ENCODE peak calls at places on chromosomes 16 and 17, in ten cellular contexts. W, F, G, X, A, U, I, B, Y and O are unnamed samples. For H3K4me1, the result is how much of the 10 kb centered on the place peaks cover.

GRCh38 chr16:69761983-69762842 is at the start of gene WWP2:
- DNase-seq in U (peak), Y (peak), W (peak), X (peak), B (no peak), A (peak), G (peak), F (peak), I (peak), O (peak)

GRCh38 chr17:42399121-42399520 is 10.9 kb upstream of the STAT3 start:
- DNase-seq in U (no peak), I (no peak), B (no peak), W (no peak), F (no peak), X (no peak), Y (no peak), G (no peak), A (no peak), O (no peak)

GRCh38 chr17:8122391-8122922 is 1.4 kb downstream of the HES7 start:
- DNase-seq in F (peak), Y (no peak), G (no peak), W (no peak), X (no peak), I (no peak), A (peak), B (no peak), U (peak), O (no peak)

GRCh38 chr17:27319536-27320221 is 25.8 kb downstream of the WSB1 start:
- DNase-seq in I (no peak), B (no peak), W (no peak), G (peak), Y (peak), F (peak), U (no peak), A (no peak), X (peak), O (no peak)

GRCh38 chr17:38868095-38868967 is 1.5 kb upstream of the LASP1 start:
- DNase-seq in I (peak), F (peak), A (no peak), G (no peak), B (no peak), W (peak), U (peak), X (peak), Y (peak), O (no peak)

GRCh38 chr17:4479982-4480751 is 18.5 kb upstream of the SPNS2 start:
- DNase-seq in F (no peak), Y (no peak), B (no peak), X (no peak), G (no peak), W (no peak), A (no peak), U (no peak), I (no peak), O (no peak)

GRCh38 chr17:80671039-80671822 is 126.6 kb downstream of the RPTOR start:
- DNase-seq in F (no peak), W (no peak), X (no peak), U (no peak), G (no peak), I (no peak), B (no peak), Y (no peak), A (no peak), O (no peak)

GRCh38 chr16:732936-733335 is 6.0 kb downstream of the HAGHL start:
- DNase-seq in U (peak), I (no peak), F (no peak), X (no peak), W (no peak), B (no peak), G (no peak), A (no peak), Y (no peak), O (no peak)

GRCh38 chr16:58031016-58031800 is 5.7 kb downstream of the MMP15 start:
- DNase-seq in F (no peak), W (no peak), X (peak), U (no peak), B (no peak), A (no peak), Y (no peak), G (no peak), I (no peak), O (no peak)

GRCh38 chr17:34081269-34081668 is 173.8 kb upstream of the CCL2 start:
- DNase-seq in G (no peak), B (no peak), X (no peak), U (peak), A (no peak), Y (no peak), F (no peak), W (no peak), I (no peak), O (no peak)

GRCh38 chr17:40322417-40323315 is 13.7 kb downstream of the RARA start:
- DNase-seq in W (peak), A (peak), I (peak), Y (no peak), F (peak), X (peak), U (peak), B (peak), G (peak), O (peak)

GRCh38 chr17:64403881-64404460 is 13.3 kb upstream of the PECAM1 start:
- DNase-seq in B (no peak), W (no peak), F (peak), X (no peak), Y (no peak), U (no peak), A (no peak), G (no peak), I (no peak), O (no peak)

GRCh38 chr16:10939649-10940206 is 2.5 kb downstream of the DEXI start:
- DNase-seq in I (no peak), B (no peak), F (no peak), G (no peak), W (no peak), U (no peak), A (no peak), Y (no peak), X (no peak), O (no peak)

GRCh38 chr16:10938844-10939648 is 3.2 kb downstream of the DEXI start:
- DNase-seq in I (no peak), W (no peak), X (no peak), B (no peak), U (no peak), G (no peak), Y (no peak), F (no peak), A (no peak), O (no peak)

GRCh38 chr16:10936585-10936984 is 5.7 kb downstream of the DEXI start:
- DNase-seq in U (no peak), I (no peak), W (no peak), A (no peak), Y (no peak), B (no peak), X (no peak), F (no peak), G (no peak), O (no peak)

GRCh38 chr16:10937068-10937859 is 5.0 kb downstream of the DEXI start:
- DNase-seq in G (no peak), A (no peak), B (no peak), F (no peak), I (no peak), W (no peak), Y (no peak), U (no peak), X (no peak), O (no peak)

GRCh38 chr16:10938321-10938720 is 3.9 kb downstream of the DEXI start:
- DNase-seq in F (no peak), W (no peak), A (no peak), B (no peak), Y (no peak), X (no peak), I (peak), U (no peak), G (no peak), O (no peak)
- H3K4me1 ChIP-seq in F (under half), W (under half), A (half or more), B (half or more), Y (half or more), X (half or more), I (under half), U (under half), G (under half), O (half or more)

GRCh38 chr17:76027159-76027839 is at the start of gene EVPL:
- DNase-seq in F (no peak), A (no peak), X (no peak), G (no peak), U (peak), Y (no peak), B (no peak), W (no peak), I (no peak), O (no peak)
- H3K4me3 ChIP-seq in F (peak), A (no peak), X (no peak), G (no peak), U (peak), Y (no peak), B (peak), W (no peak), I (peak), O (no peak)

DNA sequence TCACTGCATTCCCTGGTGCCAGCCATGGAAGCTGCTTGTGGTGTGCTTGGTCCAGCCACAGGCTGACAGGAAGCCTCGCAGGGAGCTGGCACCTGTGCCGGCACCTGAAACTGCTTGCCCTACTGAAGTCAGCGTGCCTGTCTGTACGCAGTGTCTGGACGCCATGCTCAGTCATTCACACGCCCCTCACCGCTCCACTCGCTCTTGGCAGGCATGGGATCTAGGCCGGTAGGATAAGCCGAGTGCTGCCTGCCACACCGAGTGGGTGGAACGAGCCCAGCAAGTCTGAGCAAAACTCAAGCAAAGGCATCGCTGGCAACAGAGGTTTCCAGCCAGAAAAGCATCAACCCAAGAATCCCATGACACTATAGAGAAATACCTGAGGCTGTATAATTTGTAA is 350.6 kb downstream of the CDH11 start:
- DNase-seq in W (no peak), I (no peak), G (no peak), U (no peak), Y (no peak), A (no peak), F (no peak), B (no peak), X (no peak), O (no peak)
- H3K4me1 ChIP-seq in W (under half), I (under half), G (under half), U (under half), Y (under half), A (under half), F (under half), B (under half), X (under half), O (under half)

GRCh38 chr16:79599837-79600635 is 501 bp downstream of the MAF start:
- DNase-seq in B (no peak), G (no peak), Y (peak), F (peak), W (peak), X (peak), A (no peak), U (peak), I (peak), O (peak)

GRCh38 chr16:79599256-79599836 is 1.2 kb downstream of the MAF start:
- DNase-seq in I (no peak), Y (no peak), A (no peak), X (peak), W (no peak), U (peak), B (no peak), F (peak), G (no peak), O (no peak)

GRCh38 chr16:79597277-79597676 is 3.3 kb downstream of the MAF start:
- DNase-seq in B (no peak), A (no peak), W (no peak), Y (no peak), U (no peak), X (no peak), I (no peak), G (no peak), F (no peak), O (no peak)

GRCh38 chr16:79597775-79598174 is 2.8 kb downstream of the MAF start:
- DNase-seq in X (no peak), B (no peak), Y (no peak), W (no peak), G (no peak), A (no peak), I (no peak), F (no peak), U (no peak), O (no peak)

GRCh38 chr16:79598341-79599181 is 2.0 kb downstream of the MAF start:
- DNase-seq in F (peak), X (peak), W (peak), A (no peak), U (peak), I (peak), G (no peak), B (no peak), Y (peak), O (peak)
- H3K4me3 ChIP-seq in F (peak), X (peak), W (peak), A (peak), U (peak), I (peak), G (no peak), B (peak), Y (peak), O (peak)

GRCh38 chr16:71711789-71712188 is 12.7 kb downstream of the PHLPP2 start:
- DNase-seq in B (no peak), Y (no peak), W (no peak), A (no peak), F (no peak), U (no peak), I (no peak), X (no peak), G (no peak), O (no peak)
- H3K4me1 ChIP-seq in B (under half), Y (under half), W (under half), A (under half), F (under half), U (under half), I (under half), X (under half), G (under half), O (under half)

GRCh38 chr16:3949946-3950342 is 69.4 kb upstream of the CREBBP start:
- DNase-seq in F (peak), A (no peak), X (no peak), G (no peak), Y (no peak), B (no peak), W (no peak), I (no peak), U (no peak), O (no peak)

GRCh38 chr16:3946604-3947180 is 66.2 kb upstream of the CREBBP start:
- DNase-seq in F (no peak), I (no peak), A (no peak), W (no peak), Y (no peak), U (no peak), B (no peak), G (no peak), X (no peak), O (no peak)

GRCh38 chr16:3950343-3951193 is 70.1 kb upstream of the CREBBP start:
- DNase-seq in Y (peak), A (no peak), I (no peak), U (peak), G (peak), F (peak), B (no peak), W (peak), X (peak), O (no peak)

GRCh38 chr16:3948378-3948995 is 68.0 kb upstream of the CREBBP start:
- DNase-seq in Y (no peak), I (no peak), B (no peak), F (no peak), U (no peak), W (no peak), G (no peak), A (no peak), X (no peak), O (no peak)

GRCh38 chr16:3949287-3949686 is 68.8 kb upstream of the CREBBP start:
- DNase-seq in X (no peak), G (peak), I (no peak), U (no peak), B (no peak), Y (no peak), A (no peak), W (no peak), F (peak), O (no peak)
- H3K4me3 ChIP-seq in X (no peak), G (no peak), I (no peak), U (no peak), B (no peak), Y (peak), A (no peak), W (peak), F (no peak), O (no peak)